ENCODE peak calls at places on chromosomes 3 and 15, in seven cellular contexts. B, F, E, P, Y, L and D are unnamed samples. For H3K4me1, the result is how much of the 10 kb centered on the place peaks cover.

GRCh38 chr3:119380697-119381096 is 82.7 kb downstream of the TMEM39A start:
- DNase-seq in E (no peak), P (no peak), F (no peak), B (no peak), L (no peak), Y (no peak), D (no peak)

GRCh38 chr3:72338082-72338941 is 509.9 kb downstream of the SHQ1 start:
- DNase-seq in P (no peak), E (peak), B (no peak), L (no peak), F (no peak), Y (no peak), D (no peak)

GRCh38 chr3:63067999-63068645 is 192.9 kb upstream of the CADPS start:
- DNase-seq in F (no peak), L (no peak), E (no peak), Y (no peak), B (no peak), P (no peak), D (no peak)

GRCh38 chr3:152729906-152730305 is 105.0 kb upstream of the P2RY1 start:
- DNase-seq in E (no peak), B (no peak), P (no peak), L (no peak), F (no peak), Y (no peak), D (no peak)

GRCh38 chr3:923161-923910 is 169.5 kb upstream of the CNTN6 start:
- DNase-seq in Y (no peak), L (no peak), E (no peak), B (no peak), P (no peak), F (no peak), D (no peak)

GRCh38 chr3:53080612-53081205 is 34.8 kb upstream of the SFMBT1 start:
- DNase-seq in L (no peak), B (no peak), P (no peak), E (no peak), Y (no peak), F (no peak), D (no peak)

GRCh38 chr3:112289011-112289410 is 5.0 kb downstream of the SLC9C1 start:
- DNase-seq in F (no peak), P (no peak), B (no peak), L (no peak), E (no peak), Y (no peak), D (no peak)

GRCh38 chr3:8635625-8636024 is 9.0 kb downstream of the SSUH2 start:
- DNase-seq in L (no peak), F (no peak), E (no peak), B (no peak), Y (no peak), P (no peak), D (no peak)

GRCh38 chr3:35505181-35505580 is 134.1 kb upstream of the ARPP21 start:
- DNase-seq in P (no peak), F (peak), Y (no peak), B (no peak), E (no peak), L (no peak), D (no peak)

GRCh38 chr3:112327371-112327951 is 5.5 kb upstream of the CD200 start:
- DNase-seq in E (peak), F (no peak), Y (no peak), B (peak), P (peak), L (peak), D (no peak)

GRCh38 chr15:40150163-40150925 is 10.5 kb upstream of the BUB1B start:
- DNase-seq in E (no peak), F (peak), Y (no peak), B (peak), P (peak), L (no peak), D (peak)

DNA sequence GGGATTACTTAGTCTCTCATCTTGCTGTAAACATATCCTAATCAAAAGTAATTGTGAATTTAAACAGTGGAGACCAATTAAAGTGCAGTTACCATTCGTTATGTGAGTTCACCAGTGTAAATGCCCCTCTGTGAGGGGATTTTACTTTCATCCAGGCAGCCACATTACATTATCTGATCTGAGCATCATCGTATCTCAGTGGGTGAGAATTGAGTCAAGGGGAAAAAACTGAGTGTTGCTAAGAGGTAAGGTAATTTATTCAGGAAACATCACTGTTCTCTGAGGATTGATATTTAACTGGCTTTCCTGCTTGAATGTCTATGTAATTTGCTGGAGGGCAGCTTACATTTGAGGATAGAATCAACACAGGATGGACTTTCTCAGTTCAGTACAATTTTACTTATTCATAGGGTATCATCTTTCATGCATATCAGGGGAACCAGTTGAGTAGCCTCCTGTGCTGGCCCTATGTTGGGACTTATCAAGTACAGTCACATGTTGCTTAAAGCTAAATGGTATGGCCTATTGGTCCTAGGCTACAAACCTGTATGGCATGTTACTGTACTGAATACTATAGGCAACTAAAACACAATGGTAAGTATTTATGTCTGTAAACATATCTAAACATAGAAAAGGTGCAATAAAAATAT is 219.7 kb downstream of the CD47 start:
- DNase-seq in B (no peak), E (no peak), F (no peak), Y (no peak), P (no peak), L (no peak), D (no peak)
- TF ChIP-seq EP300 in B (no peak), E (no peak), F (no peak), Y (no peak), P (no peak), L (no peak), D (no peak)

GRCh38 chr3:139588450-139588849 is 48.9 kb upstream of the RBP1 start:
- DNase-seq in L (peak), P (no peak), Y (no peak), B (no peak), E (no peak), F (no peak), D (no peak)
- TF ChIP-seq CTCF in L (no peak), P (no peak), Y (no peak), B (no peak), E (no peak), F (no peak), D (no peak)

DNA sequence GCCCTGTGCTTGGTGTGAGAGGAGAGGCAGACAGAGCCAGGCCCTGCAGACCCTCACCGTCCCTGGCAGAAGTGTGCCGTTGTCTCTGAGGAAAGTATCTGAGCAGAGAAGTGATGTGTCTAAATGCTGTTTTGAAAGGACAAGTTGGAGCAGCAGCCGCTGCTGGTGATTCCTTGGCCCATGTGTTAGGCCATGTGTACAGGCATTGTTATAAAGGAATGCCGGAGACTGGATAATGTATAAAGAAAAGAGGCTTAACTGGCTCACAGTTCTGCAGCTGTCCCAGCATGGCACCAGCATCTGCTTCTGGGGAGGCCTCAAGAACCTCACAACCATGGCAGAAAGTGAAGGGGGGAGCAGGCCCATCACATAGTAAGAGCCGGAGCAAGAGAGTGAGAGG is 334.6 kb upstream of the ATP10A start:
- DNase-seq in B (no peak), F (no peak), E (no peak), Y (no peak), L (no peak), P (no peak), D (no peak)
- H3K4me1 ChIP-seq in B (under half), F (under half), E (under half), Y (under half), L (under half), P (under half), D (under half)

GRCh38 chr15:28980709-28981350 is 95.1 kb downstream of the APBA2 start:
- DNase-seq in P (no peak), L (no peak), F (no peak), Y (no peak), E (no peak), B (no peak), D (no peak)
- TF ChIP-seq EP300 in P (no peak), L (no peak), F (no peak), Y (no peak), E (no peak), B (no peak), D (no peak)

GRCh38 chr3:9934993-9935392 is 1.4 kb downstream of the CRELD1 start:
- DNase-seq in E (no peak), P (no peak), L (no peak), Y (no peak), F (no peak), B (no peak), D (no peak)

GRCh38 chr3:9933561-9934234 is at the start of gene CRELD1:
- DNase-seq in P (peak), F (peak), Y (peak), B (peak), L (peak), E (peak), D (peak)

GRCh38 chr3:9935966-9936365 is 2.3 kb downstream of the CRELD1 start:
- DNase-seq in P (no peak), L (no peak), Y (no peak), F (no peak), E (no peak), B (no peak), D (no peak)

GRCh38 chr3:9932843-9933560 is 632 bp upstream of the CRELD1 start:
- DNase-seq in E (peak), P (peak), F (peak), Y (peak), L (peak), B (peak), D (peak)

DNA sequence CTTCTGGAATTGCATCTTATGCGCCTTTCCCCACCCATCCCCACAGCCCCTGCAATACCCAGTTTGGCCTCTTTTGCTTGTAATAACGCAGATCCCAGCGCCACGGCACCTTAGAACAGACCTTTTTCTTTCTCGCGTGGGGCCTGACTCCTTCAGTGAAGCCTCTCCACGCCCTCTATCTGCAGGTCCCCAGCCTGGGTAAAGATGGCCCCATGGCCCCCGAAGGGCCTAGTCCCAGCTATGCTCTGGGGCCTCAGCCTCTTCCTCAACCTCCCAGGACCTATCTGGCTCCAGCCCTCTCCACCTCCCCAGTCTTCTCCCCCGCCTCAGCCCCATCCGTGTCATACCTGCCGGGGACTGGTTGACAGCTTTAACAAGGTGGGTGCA is 594 bp downstream of the CRELD1 start:
- DNase-seq in F (no peak), P (no peak), L (peak), Y (peak), E (no peak), B (no peak), D (no peak)
- TF ChIP-seq CTCF in F (no peak), P (no peak), L (peak), Y (peak), E (no peak), B (no peak), D (peak)

DNA sequence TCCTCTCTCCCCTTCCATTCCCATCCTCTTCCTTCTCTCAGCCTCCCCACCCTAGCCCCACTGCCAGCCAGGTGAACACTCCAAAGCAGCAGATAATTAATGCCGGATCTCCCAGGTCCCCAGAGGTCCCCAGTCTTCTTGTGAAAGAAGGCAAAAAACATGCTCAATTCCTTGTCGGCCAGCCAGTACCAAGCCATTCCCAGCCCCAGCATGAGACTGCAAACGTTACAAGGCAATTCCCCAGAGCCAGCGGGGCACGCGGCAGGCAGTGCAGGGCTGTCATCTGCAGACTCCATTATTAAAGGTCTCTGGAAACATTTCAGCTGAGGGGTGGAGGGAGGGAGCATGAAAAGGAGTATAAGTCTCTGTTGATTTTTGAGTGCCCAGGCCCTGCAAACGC is 117.8 kb downstream of the XXYLT1 start:
- DNase-seq in F (no peak), L (peak), Y (no peak), P (no peak), B (no peak), E (no peak), D (no peak)
- H3K4me1 ChIP-seq in F (half or more), L (half or more), Y (under half), P (half or more), B (under half), E (under half), D (half or more)